ENCODE peak calls at places on chromosomes 13 and 19, in ten cellular contexts. A, X, I, K, D, Y, R, Q, H and F are unnamed samples.

GRCh38 chr19:16382775-16383543 is 58.3 kb downstream of the KLF2 start:
- DNase-seq in A (peak), X (peak), I (peak), K (peak), D (peak), Y (peak), R (peak), Q (peak), H (peak), F (peak)

GRCh38 chr13:101514695-101515275 is 62.3 kb downstream of the ITGBL1 start:
- DNase-seq in A (peak), X (no peak), I (peak), K (peak), D (no peak), Y (no peak), R (peak), Q (no peak), H (peak), F (no peak)

GRCh38 chr13:90105881-90106496 is 1241.5 kb upstream of the MIR17HG start:
- DNase-seq in A (no peak), X (no peak), I (peak), K (peak), D (no peak), Y (no peak), R (peak), Q (no peak), H (no peak), F (peak)

GRCh38 chr13:33644607-33645543 is 173.1 kb upstream of the RFC3 start:
- DNase-seq in A (no peak), X (no peak), I (peak), K (peak), D (no peak), Y (no peak), R (no peak), Q (no peak), H (no peak), F (peak)

GRCh38 chr19:46916971-46917370 is 56.2 kb downstream of the ARHGAP35 start:
- DNase-seq in A (no peak), X (no peak), I (no peak), K (no peak), D (no peak), Y (no peak), R (no peak), Q (no peak), H (no peak), F (no peak)

GRCh38 chr19:12331211-12331941 is 2.1 kb downstream of the ZNF563 start:
- DNase-seq in A (no peak), X (peak), I (no peak), K (no peak), D (no peak), Y (no peak), R (no peak), Q (peak), H (no peak), F (no peak)

GRCh38 chr19:48348737-48349136 is 15.0 kb downstream of the TMEM143 start:
- DNase-seq in A (no peak), X (no peak), I (no peak), K (no peak), D (no peak), Y (no peak), R (no peak), Q (no peak), H (no peak), F (no peak)

GRCh38 chr19:18417250-18418033 is 1.8 kb upstream of the SSBP4 start:
- DNase-seq in A (no peak), X (no peak), I (peak), K (peak), D (no peak), Y (peak), R (peak), Q (no peak), H (peak), F (peak)

GRCh38 chr13:80475718-80476117 is 134.8 kb upstream of the SPRY2 start:
- DNase-seq in A (no peak), X (no peak), I (no peak), K (no peak), D (no peak), Y (no peak), R (no peak), Q (no peak), H (no peak), F (no peak)

GRCh38 chr19:49788857-49789256 is 22.1 kb downstream of the AP2A1 start:
- DNase-seq in A (no peak), X (no peak), I (no peak), K (no peak), D (no peak), Y (no peak), R (no peak), Q (no peak), H (no peak), F (no peak)

GRCh38 chr13:66353664-66354063 is 876.5 kb downstream of the PCDH9 start:
- DNase-seq in A (no peak), X (no peak), I (peak), K (no peak), D (no peak), Y (no peak), R (no peak), Q (no peak), H (no peak), F (no peak)

GRCh38 chr13:70568571-70568970 is 460.3 kb upstream of the KLHL1 start:
- DNase-seq in A (peak), X (no peak), I (peak), K (peak), D (no peak), Y (no peak), R (peak), Q (no peak), H (no peak), F (peak)

GRCh38 chr13:90732049-90732448 is 615.4 kb upstream of the MIR17HG start:
- DNase-seq in A (no peak), X (no peak), I (no peak), K (no peak), D (no peak), Y (no peak), R (no peak), Q (no peak), H (no peak), F (no peak)

GRCh38 chr13:47639716-47640447 is 361.2 kb downstream of the SUCLA2 start:
- DNase-seq in A (no peak), X (no peak), I (no peak), K (no peak), D (no peak), Y (no peak), R (peak), Q (no peak), H (no peak), F (no peak)

GRCh38 chr13:23629566-23630272 is 59.5 kb downstream of the TNFRSF19 start:
- DNase-seq in A (no peak), X (no peak), I (no peak), K (no peak), D (no peak), Y (no peak), R (no peak), Q (no peak), H (no peak), F (no peak)

GRCh38 chr13:36456577-36456976 is 24.3 kb downstream of the CCNA1 start:
- DNase-seq in A (no peak), X (no peak), I (no peak), K (no peak), D (no peak), Y (no peak), R (no peak), Q (no peak), H (no peak), F (no peak)

GRCh38 chr13:49690133-49690989 is 925 bp downstream of the EBPL start:
- DNase-seq in A (peak), X (no peak), I (peak), K (peak), D (no peak), Y (no peak), R (peak), Q (no peak), H (peak), F (peak)

GRCh38 chr19:8595651-8596050 is 14.9 kb downstream of the ADAMTS10 start:
- DNase-seq in A (no peak), X (no peak), I (no peak), K (no peak), D (no peak), Y (no peak), R (no peak), Q (no peak), H (no peak), F (no peak)

GRCh38 chr19:42111384-42111783 is 20.9 kb downstream of the POU2F2 start:
- DNase-seq in A (no peak), X (no peak), I (peak), K (peak), D (no peak), Y (no peak), R (peak), Q (no peak), H (no peak), F (peak)

GRCh38 chr13:113443991-113444390 is 9.3 kb downstream of the ADPRHL1 start:
- DNase-seq in A (no peak), X (no peak), I (no peak), K (no peak), D (no peak), Y (no peak), R (no peak), Q (no peak), H (no peak), F (no peak)